ENCODE peak calls at places on chromosome 17, in four cellular contexts. Y is HT1080; G is MM.1S; U is stimulated activated CD4-positive, alpha-beta T cell treated with anti-CD3 and anti-CD28 coated beads, Interleukin-15, amount 100 ng/mL, for 1 hour. R is an unnamed sample.

GRCh38 chr17:80005360-80006338 is 30.0 kb downstream of the TBC1D16 start:
- DNase-seq in U (no peak), Y (peak; percentile 30), G (no peak), R (peak; percentile 50)

GRCh38 chr17:64747938-64748540 is 85.9 kb upstream of the SMURF2 start:
- DNase-seq in G (no peak), U (no peak), Y (peak; percentile 29), R (no peak)

GRCh38 chr17:2854662-2855061 is 58.4 kb downstream of the RAP1GAP2 start:
- DNase-seq in G (no peak), U (no peak), Y (no peak), R (no peak)

GRCh38 chr17:79854080-79854861 is 15.0 kb upstream of the CBX4 start:
- DNase-seq in G (no peak), Y (no peak), U (no peak), R (no peak)

GRCh38 chr17:46045639-46046038 is 46.6 kb downstream of the STH start:
- DNase-seq in G (no peak), U (no peak), Y (peak; percentile 20), R (no peak)

GRCh38 chr17:47840742-47841487 is at the start of gene SCRN2:
- DNase-seq in U (peak; percentile 83), Y (peak; percentile 91), G (peak; percentile 91), R (peak; percentile 90)

GRCh38 chr17:1412185-1413110 is 12.4 kb upstream of the YWHAE start:
- DNase-seq in G (no peak), U (no peak), Y (no peak), R (peak; percentile 89)

GRCh38 chr17:73604476-73604875 is 39.8 kb downstream of the SDK2 start:
- DNase-seq in U (no peak), G (no peak), Y (no peak), R (no peak)

GRCh38 chr17:29855686-29856085 is 74.3 kb downstream of the SSH2 start:
- DNase-seq in Y (peak; percentile 10), U (no peak), G (no peak), R (no peak)

GRCh38 chr17:47717261-47717697 is 15.8 kb upstream of the TBX21 start:
- DNase-seq in G (no peak), Y (no peak), U (no peak), R (peak; percentile 30)

GRCh38 chr17:42182927-42183734 is 2.1 kb downstream of the HCRT start:
- DNase-seq in Y (peak; percentile 74), G (no peak), U (no peak), R (no peak)

GRCh38 chr17:44010966-44011647 is 3.7 kb downstream of the TMEM101 start:
- DNase-seq in U (no peak), G (no peak), Y (no peak), R (no peak)

GRCh38 chr17:32486091-32486700 is 597 bp upstream of the CDK5R1 start:
- DNase-seq in Y (peak; percentile 59), G (peak; percentile 77), U (peak; percentile 62), R (peak; percentile 87)

GRCh38 chr17:63274156-63274555 is 171.9 kb downstream of the CYB561 start:
- DNase-seq in U (no peak), G (no peak), Y (no peak), R (no peak)

GRCh38 chr17:2251098-2251497 is 52.5 kb downstream of the SMG6 start:
- DNase-seq in U (no peak), Y (no peak), G (no peak), R (no peak)

GRCh38 chr17:27746881-27747280 is 53.4 kb downstream of the NOS2 start:
- DNase-seq in Y (no peak), U (no peak), G (no peak), R (no peak)

R was measured in RPMI8226.